ENCODE peak calls at places on chromosomes 1 and 21, in seven cellular contexts. Q is A549, F is HepG2, V is stomach, H is upper lobe of left lung, W is ovary, U is SK-N-SH. I is an unnamed sample.

GRCh38 chr1:111541721-111542120 is 38.3 kb upstream of the ADORA3 start:
- DNase-seq in F (peak), Q (no peak), U (no peak), V (no peak), H (no peak), W (no peak), I (no peak)

GRCh38 chr1:25082216-25082899 is 149.9 kb downstream of the SYF2 start:
- DNase-seq in Q (no peak), H (no peak), U (no peak), V (no peak), F (no peak), W (no peak), I (peak)

GRCh38 chr1:229629251-229629650 is 3.2 kb downstream of the URB2 start:
- DNase-seq in H (no peak), W (no peak), U (no peak), Q (no peak), V (no peak), F (no peak), I (no peak)

GRCh38 chr1:229430761-229431269 is 3.1 kb downstream of the ACTA1 start:
- DNase-seq in U (no peak), Q (no peak), H (peak), F (no peak), W (peak), V (peak), I (no peak)

GRCh38 chr1:3312894-3313578 is 141.4 kb upstream of the ARHGEF16 start:
- DNase-seq in H (peak), Q (peak), W (peak), U (no peak), F (peak), V (peak), I (peak)

GRCh38 chr21:44957901-44958451 is 18.1 kb downstream of the SLX9 start:
- DNase-seq in U (no peak), H (no peak), W (no peak), F (no peak), V (no peak), Q (no peak), I (peak)

GRCh38 chr1:27403065-27403726 is 10.8 kb downstream of the GPR3 start:
- DNase-seq in U (peak), Q (no peak), H (no peak), V (no peak), W (peak), F (no peak), I (peak)

GRCh38 chr1:156841289-156841855 is 17.5 kb downstream of the INSRR start:
- DNase-seq in V (no peak), U (no peak), F (no peak), H (no peak), Q (no peak), W (no peak), I (no peak)

GRCh38 chr1:231395996-231396385 is 26.1 kb downstream of the EGLN1 start:
- DNase-seq in W (no peak), U (no peak), H (no peak), Q (no peak), V (no peak), F (no peak), I (no peak)

GRCh38 chr1:147273409-147274307 is 31.2 kb downstream of the CHD1L start:
- DNase-seq in V (no peak), Q (peak), U (peak), F (peak), H (no peak), W (no peak), I (no peak)

GRCh38 chr1:201582977-201583376 is 44.0 kb downstream of the NAV1 start:
- DNase-seq in H (no peak), U (no peak), V (no peak), F (no peak), Q (no peak), W (no peak), I (no peak)

DNA sequence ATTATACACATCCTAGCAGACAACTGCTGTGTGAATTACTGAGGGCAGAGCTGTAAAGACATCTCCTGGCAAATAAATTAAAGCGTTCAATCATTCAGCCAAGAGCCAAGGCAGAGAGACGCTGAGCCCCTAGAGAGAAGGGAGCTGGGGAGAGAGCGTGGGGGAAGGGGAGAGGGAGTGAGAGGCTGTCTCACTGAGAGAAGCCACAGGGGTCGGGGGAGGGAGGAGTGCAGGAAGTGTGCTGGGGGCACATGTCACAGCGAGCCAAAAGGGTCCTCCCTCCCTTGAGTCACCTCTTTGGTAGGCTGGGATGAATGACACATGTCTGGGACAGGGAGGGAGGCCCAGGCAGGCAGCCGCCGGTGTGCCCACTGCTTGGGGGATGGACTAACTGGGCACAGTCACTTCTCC is 21.2 kb upstream of the PARP1 start:
- DNase-seq in H (no peak), F (no peak), V (no peak), U (no peak), Q (no peak), W (no peak), I (no peak)
- TF ChIP-seq EP300 in H (no peak), F (no peak), V (no peak), U (no peak), Q (no peak), W (no peak), I (no peak)

GRCh38 chr1:205538211-205538840 is 33.9 kb downstream of the CDK18 start:
- DNase-seq in F (no peak), W (no peak), H (peak), Q (no peak), V (peak), U (no peak), I (peak)

GRCh38 chr1:205537386-205538018 is 33.0 kb downstream of the CDK18 start:
- DNase-seq in W (no peak), F (no peak), H (no peak), Q (no peak), V (no peak), U (no peak), I (peak)

GRCh38 chr1:205535096-205535495 is 30.6 kb downstream of the CDK18 start:
- DNase-seq in F (no peak), H (peak), W (no peak), V (no peak), Q (no peak), U (peak), I (no peak)

GRCh38 chr1:205535866-205536758 is 31.6 kb downstream of the CDK18 start:
- DNase-seq in H (peak), F (no peak), U (peak), Q (no peak), V (peak), W (no peak), I (peak)

DNA sequence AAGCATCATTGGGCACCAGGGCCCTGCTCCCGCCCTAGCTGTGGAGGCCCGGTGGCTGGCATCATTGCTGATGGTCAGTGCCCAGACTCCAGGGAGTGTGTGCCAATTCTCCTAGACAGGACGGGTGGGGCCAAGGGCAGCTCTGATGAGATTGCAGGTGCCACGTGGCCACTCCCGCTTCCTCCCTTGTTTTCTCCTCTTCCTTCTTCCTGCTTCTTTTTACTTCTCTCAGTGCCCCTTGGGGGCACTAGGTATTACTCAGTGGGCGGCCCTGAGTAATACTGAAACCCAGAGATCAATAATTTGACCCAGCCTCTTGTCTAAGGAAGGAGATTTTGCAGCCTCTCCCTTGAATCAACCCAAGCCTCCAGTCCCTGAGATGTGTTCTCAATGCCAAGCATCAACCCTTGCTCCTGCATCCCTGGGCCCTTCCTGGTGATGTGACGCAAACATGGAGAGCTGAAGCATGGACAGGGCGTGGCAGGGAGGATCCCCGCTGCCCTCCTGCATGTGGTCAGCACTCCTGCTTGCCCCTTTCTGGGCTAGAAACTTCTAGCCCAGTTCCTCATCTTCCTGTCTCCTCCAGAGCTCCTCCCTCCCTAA is 32.4 kb downstream of the CDK18 start:
- DNase-seq in Q (no peak), V (peak), W (no peak), F (no peak), H (peak), U (no peak), I (peak)
- H3K27ac ChIP-seq in Q (no peak), V (peak), W (no peak), F (no peak), H (no peak), U (no peak), I (no peak)

DNA sequence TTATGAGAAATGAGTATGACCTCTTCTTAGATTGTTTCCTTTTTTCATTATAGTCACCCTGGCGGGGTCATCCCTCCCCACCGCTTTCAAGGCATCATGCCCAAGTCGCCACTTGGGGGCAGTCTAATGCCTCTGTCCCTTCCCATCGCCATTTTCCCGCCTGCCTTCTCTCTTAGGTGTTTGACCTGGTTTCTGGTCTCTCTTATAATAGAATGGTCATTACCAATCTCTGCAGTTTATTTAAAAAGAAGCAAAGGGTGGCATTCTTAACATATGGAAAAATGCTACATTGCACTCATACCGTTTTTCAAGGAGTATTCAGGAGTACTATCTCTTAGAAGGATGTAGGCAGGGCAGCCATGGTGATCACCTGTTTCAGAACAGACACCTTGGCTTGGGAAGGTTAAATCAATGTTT is 25.2 kb upstream of the OVAAL start:
- DNase-seq in U (peak), Q (peak), F (peak), V (peak), H (peak), W (peak), I (peak)
- TF ChIP-seq EP300 in U (no peak), Q (no peak), F (no peak), V (no peak), H (no peak), W (no peak), I (no peak)

GRCh38 chr1:76048194-76048593 is 26.4 kb upstream of the ST6GALNAC3 start:
- DNase-seq in Q (no peak), U (peak), H (no peak), W (no peak), V (no peak), F (no peak), I (no peak)
- H3K27ac ChIP-seq in Q (no peak), U (no peak), H (no peak), W (no peak), V (no peak), F (no peak), I (no peak)